ENCODE peak calls at places on chromosome 20, in eight cellular contexts. One of them, this sample, is unnamed.

GRCh38 chr20:63150911-63151531 is 64.9 kb downstream of the YTHDF1 start:
- DNase-seq in lung: no peak
- DNase-seq in NCI-H1436 treated with DMSO at 0.1 percent for 48 hours: no peak
- DNase-seq in activated CD4-positive, alpha-beta T cell treated with anti-CD3 and anti-CD28 coated beads, Interleukin-2, amount 50 U/mL, for 1 hour: no peak
- DNase-seq in NT2/D1: no peak
- DNase-seq in kidney epithelial cell: no peak
- DNase-seq in activated naive CD4-positive, alpha-beta T cell: no peak
- DNase-seq in H7: no peak
- DNase-seq in this sample: no peak

GRCh38 chr20:54025166-54025835 is 45.1 kb downstream of the BCAS1 start:
- DNase-seq in lung: no peak
- DNase-seq in activated CD4-positive, alpha-beta T cell treated with anti-CD3 and anti-CD28 coated beads, Interleukin-2, amount 50 U/mL, for 1 hour: no peak
- DNase-seq in NCI-H1436 treated with DMSO at 0.1 percent for 48 hours: no peak
- DNase-seq in activated naive CD4-positive, alpha-beta T cell: no peak
- DNase-seq in kidney epithelial cell: peak; percentile 66
- DNase-seq in H7: peak; percentile 50
- DNase-seq in NT2/D1: peak; percentile 9
- DNase-seq in this sample: no peak

GRCh38 chr20:57667385-57667784 is 42.4 kb downstream of the PMEPA1 start:
- DNase-seq in NCI-H1436 treated with DMSO at 0.1 percent for 48 hours: no peak
- DNase-seq in activated naive CD4-positive, alpha-beta T cell: no peak
- DNase-seq in kidney epithelial cell: no peak
- DNase-seq in NT2/D1: no peak
- DNase-seq in lung: no peak
- DNase-seq in H7: no peak
- DNase-seq in activated CD4-positive, alpha-beta T cell treated with anti-CD3 and anti-CD28 coated beads, Interleukin-2, amount 50 U/mL, for 1 hour: no peak
- DNase-seq in this sample: no peak

GRCh38 chr20:43984587-43984986 is 69.9 kb downstream of the TOX2 start:
- DNase-seq in NCI-H1436 treated with DMSO at 0.1 percent for 48 hours: no peak
- DNase-seq in NT2/D1: no peak
- DNase-seq in kidney epithelial cell: no peak
- DNase-seq in lung: no peak
- DNase-seq in activated naive CD4-positive, alpha-beta T cell: no peak
- DNase-seq in H7: no peak
- DNase-seq in activated CD4-positive, alpha-beta T cell treated with anti-CD3 and anti-CD28 coated beads, Interleukin-2, amount 50 U/mL, for 1 hour: no peak
- DNase-seq in this sample: no peak

GRCh38 chr20:45157977-45158376 is 16.7 kb upstream of the PI3 start:
- DNase-seq in activated CD4-positive, alpha-beta T cell treated with anti-CD3 and anti-CD28 coated beads, Interleukin-2, amount 50 U/mL, for 1 hour: no peak
- DNase-seq in kidney epithelial cell: peak; percentile 29
- DNase-seq in activated naive CD4-positive, alpha-beta T cell: no peak
- DNase-seq in H7: no peak
- DNase-seq in NCI-H1436 treated with DMSO at 0.1 percent for 48 hours: no peak
- DNase-seq in lung: no peak
- DNase-seq in NT2/D1: no peak
- DNase-seq in this sample: no peak

GRCh38 chr20:38127011-38127621 is 38.0 kb downstream of the TGM2 start:
- DNase-seq in kidney epithelial cell: peak; percentile 52
- DNase-seq in lung: no peak
- DNase-seq in H7: no peak
- DNase-seq in NCI-H1436 treated with DMSO at 0.1 percent for 48 hours: no peak
- DNase-seq in activated CD4-positive, alpha-beta T cell treated with anti-CD3 and anti-CD28 coated beads, Interleukin-2, amount 50 U/mL, for 1 hour: no peak
- DNase-seq in activated naive CD4-positive, alpha-beta T cell: no peak
- DNase-seq in NT2/D1: no peak
- DNase-seq in this sample: no peak

GRCh38 chr20:21511485-21511849 is 2.4 kb downstream of the NKX2-2 start:
- DNase-seq in kidney epithelial cell: no peak
- DNase-seq in H7: peak; percentile 71
- DNase-seq in activated CD4-positive, alpha-beta T cell treated with anti-CD3 and anti-CD28 coated beads, Interleukin-2, amount 50 U/mL, for 1 hour: no peak
- DNase-seq in NCI-H1436 treated with DMSO at 0.1 percent for 48 hours: no peak
- DNase-seq in activated naive CD4-positive, alpha-beta T cell: no peak
- DNase-seq in NT2/D1: no peak
- DNase-seq in lung: no peak
- DNase-seq in this sample: no peak

GRCh38 chr20:13231031-13231752 is 10.1 kb downstream of the ISM1 start:
- DNase-seq in NCI-H1436 treated with DMSO at 0.1 percent for 48 hours: no peak
- DNase-seq in lung: no peak
- DNase-seq in activated CD4-positive, alpha-beta T cell treated with anti-CD3 and anti-CD28 coated beads, Interleukin-2, amount 50 U/mL, for 1 hour: peak; percentile 49
- DNase-seq in H7: peak; percentile 11
- DNase-seq in activated naive CD4-positive, alpha-beta T cell: peak; percentile 15
- DNase-seq in kidney epithelial cell: peak; percentile 85
- DNase-seq in NT2/D1: no peak
- DNase-seq in this sample: no peak

GRCh38 chr20:54980321-54980960 is 505.0 kb downstream of the DOK5 start:
- DNase-seq in H7: peak; percentile 56
- DNase-seq in activated CD4-positive, alpha-beta T cell treated with anti-CD3 and anti-CD28 coated beads, Interleukin-2, amount 50 U/mL, for 1 hour: no peak
- DNase-seq in lung: no peak
- DNase-seq in NCI-H1436 treated with DMSO at 0.1 percent for 48 hours: no peak
- DNase-seq in kidney epithelial cell: no peak
- DNase-seq in activated naive CD4-positive, alpha-beta T cell: no peak
- DNase-seq in NT2/D1: peak; percentile 38
- DNase-seq in this sample: no peak

GRCh38 chr20:62766716-62767115 is 29.6 kb upstream of the MRGBP start:
- DNase-seq in activated naive CD4-positive, alpha-beta T cell: no peak
- DNase-seq in lung: no peak
- DNase-seq in kidney epithelial cell: no peak
- DNase-seq in NCI-H1436 treated with DMSO at 0.1 percent for 48 hours: no peak
- DNase-seq in activated CD4-positive, alpha-beta T cell treated with anti-CD3 and anti-CD28 coated beads, Interleukin-2, amount 50 U/mL, for 1 hour: no peak
- DNase-seq in NT2/D1: no peak
- DNase-seq in H7: no peak
- DNase-seq in this sample: peak; percentile 52

GRCh38 chr20:54140486-54140885 is 33.3 kb downstream of the CYP24A1 start:
- DNase-seq in lung: no peak
- DNase-seq in kidney epithelial cell: no peak
- DNase-seq in activated naive CD4-positive, alpha-beta T cell: no peak
- DNase-seq in NCI-H1436 treated with DMSO at 0.1 percent for 48 hours: no peak
- DNase-seq in NT2/D1: no peak
- DNase-seq in H7: no peak
- DNase-seq in activated CD4-positive, alpha-beta T cell treated with anti-CD3 and anti-CD28 coated beads, Interleukin-2, amount 50 U/mL, for 1 hour: no peak
- DNase-seq in this sample: no peak

GRCh38 chr20:44552950-44553908 is 29.1 kb upstream of the PKIG start:
- DNase-seq in kidney epithelial cell: no peak
- DNase-seq in NCI-H1436 treated with DMSO at 0.1 percent for 48 hours: no peak
- DNase-seq in NT2/D1: no peak
- DNase-seq in H7: no peak
- DNase-seq in activated naive CD4-positive, alpha-beta T cell: no peak
- DNase-seq in lung: peak; percentile 74
- DNase-seq in activated CD4-positive, alpha-beta T cell treated with anti-CD3 and anti-CD28 coated beads, Interleukin-2, amount 50 U/mL, for 1 hour: no peak
- DNase-seq in this sample: no peak

GRCh38 chr20:51760905-51761544 is 7.2 kb downstream of the ATP9A start:
- DNase-seq in H7: peak; percentile 61
- DNase-seq in lung: no peak
- DNase-seq in NT2/D1: peak; percentile 55
- DNase-seq in activated naive CD4-positive, alpha-beta T cell: no peak
- DNase-seq in NCI-H1436 treated with DMSO at 0.1 percent for 48 hours: no peak
- DNase-seq in kidney epithelial cell: no peak
- DNase-seq in activated CD4-positive, alpha-beta T cell treated with anti-CD3 and anti-CD28 coated beads, Interleukin-2, amount 50 U/mL, for 1 hour: no peak
- DNase-seq in this sample: no peak

GRCh38 chr20:37392441-37393195 is 46.7 kb downstream of the SRC start:
- DNase-seq in kidney epithelial cell: no peak
- DNase-seq in NT2/D1: no peak
- DNase-seq in activated CD4-positive, alpha-beta T cell treated with anti-CD3 and anti-CD28 coated beads, Interleukin-2, amount 50 U/mL, for 1 hour: no peak
- DNase-seq in activated naive CD4-positive, alpha-beta T cell: no peak
- DNase-seq in NCI-H1436 treated with DMSO at 0.1 percent for 48 hours: no peak
- DNase-seq in H7: peak; percentile 83
- DNase-seq in lung: no peak
- DNase-seq in this sample: no peak